ENCODE peak calls at places on chromosomes 6 and 20, in four cellular contexts. J is choroid plexus epithelial cell, S is H1, W is HCT116. G is an unnamed sample.

GRCh38 chr20:19815553-19815991 is 57.5 kb downstream of the RIN2 start:
- DNase-seq in J (peak), S (no peak), W (peak), G (peak)

GRCh38 chr20:48714764-48715163 is 113.0 kb downstream of the PREX1 start:
- DNase-seq in J (no peak), S (no peak), W (no peak), G (no peak)

GRCh38 chr6:9516207-9516606 is 898.7 kb downstream of the TFAP2A start:
- DNase-seq in J (peak), S (peak), W (peak), G (peak)

GRCh38 chr6:90038951-90039653 is 144.8 kb downstream of the GJA10 start:
- DNase-seq in J (no peak), S (no peak), W (no peak), G (no peak)

GRCh38 chr6:140174509-140174908 is 800.1 kb upstream of the CITED2 start:
- DNase-seq in J (peak), S (no peak), W (peak), G (peak)

GRCh38 chr6:150212745-150213144 is 69.9 kb downstream of the PPP1R14C start:
- DNase-seq in J (peak), S (no peak), W (no peak), G (peak)

GRCh38 chr6:40344566-40345185 is 242.5 kb downstream of the LRFN2 start:
- DNase-seq in J (no peak), S (peak), W (no peak), G (no peak)

GRCh38 chr6:42532038-42532669 is 31.7 kb upstream of the UBR2 start:
- DNase-seq in J (peak), S (no peak), W (peak), G (peak)

GRCh38 chr6:156775717-156776116 is 1.5 kb upstream of the ARID1B start:
- DNase-seq in J (no peak), S (no peak), W (no peak), G (peak)

GRCh38 chr6:143262859-143263258 is 187.6 kb downstream of the ADAT2 start:
- DNase-seq in J (no peak), S (no peak), W (no peak), G (no peak)

GRCh38 chr20:38114353-38114791 is 50.7 kb downstream of the TGM2 start:
- DNase-seq in J (peak), S (peak), W (no peak), G (peak)

GRCh38 chr6:5763871-5764270 is 242.9 kb downstream of the NRN1 start:
- DNase-seq in J (peak), S (no peak), W (no peak), G (peak)

GRCh38 chr20:44324343-44324742 is 12.5 kb upstream of the R3HDML start:
- DNase-seq in J (no peak), S (no peak), W (no peak), G (no peak)

DNA sequence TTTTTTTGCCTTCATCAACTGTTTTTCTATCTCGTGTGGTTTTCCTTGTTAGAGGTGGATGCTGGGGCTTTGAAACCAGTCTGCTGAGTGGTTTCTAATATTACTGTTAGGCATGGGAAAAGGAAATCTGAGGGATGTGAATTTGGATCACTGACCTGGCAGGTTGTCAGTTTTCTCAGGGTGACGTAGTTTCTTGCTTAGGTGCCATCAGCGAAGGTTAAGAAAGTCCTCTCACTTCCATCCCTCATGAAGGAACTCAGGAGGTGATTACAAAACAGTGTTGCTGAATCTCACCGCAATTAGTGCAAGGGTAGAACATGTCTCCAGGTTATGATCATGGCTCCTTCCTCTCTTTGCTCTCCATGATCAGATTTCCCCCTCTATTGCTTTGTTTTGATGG is 135.9 kb downstream of the SOX4 start:
- DNase-seq in J (no peak), S (peak), W (no peak), G (no peak)
- TF ChIP-seq CTCF in J (no peak), S (no peak), W (no peak), G (no peak)

GRCh38 chr20:10347066-10347465 is 87.0 kb downstream of the MKKS start:
- DNase-seq in J (no peak), S (no peak), W (no peak), G (peak)
- H3K4me3 ChIP-seq in J (no peak), S (no peak), W (no peak), G (no peak)

DNA sequence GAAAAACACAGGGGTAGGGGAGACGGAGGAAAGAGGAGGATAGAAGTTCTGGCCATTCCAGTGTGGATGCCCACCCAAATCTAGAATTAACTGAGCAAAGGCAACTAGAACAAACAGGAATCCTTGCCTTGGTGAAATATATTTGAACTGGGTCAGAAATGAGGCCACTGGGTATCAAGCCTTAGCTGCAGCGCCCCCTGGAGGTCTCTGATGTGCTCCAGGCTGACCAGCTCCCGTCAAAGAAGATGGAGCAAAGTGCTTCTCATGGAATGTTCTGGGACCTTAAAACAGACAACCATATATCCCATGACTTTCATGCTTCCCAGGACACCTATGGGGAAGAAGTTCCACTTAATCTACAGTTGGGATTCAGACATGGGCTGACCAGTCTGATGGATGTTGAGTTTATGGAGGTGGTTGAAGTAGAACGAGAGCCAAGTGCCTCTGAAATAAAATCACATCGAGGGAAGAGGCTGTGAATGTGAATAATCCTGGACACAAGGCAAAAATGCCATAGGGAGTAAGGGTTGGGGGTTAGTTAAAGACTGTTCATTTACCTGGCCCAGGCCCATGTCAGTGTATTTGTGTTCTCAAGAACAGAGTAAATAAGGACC is 50.4 kb downstream of the HLA-DPB1 start:
- DNase-seq in J (peak), S (peak), W (peak), G (peak)
- TF ChIP-seq CTCF in J (peak), S (peak), W (peak), G (peak)

GRCh38 chr6:31178143-31179041 is 7.9 kb upstream of the POU5F1 start:
- DNase-seq in J (peak), S (no peak), W (no peak), G (peak)

GRCh38 chr6:31175961-31176360 is 5.5 kb upstream of the POU5F1 start:
- DNase-seq in J (no peak), S (no peak), W (no peak), G (peak)

GRCh38 chr6:31180500-31180899 is 10.0 kb upstream of the POU5F1 start:
- DNase-seq in J (peak), S (peak), W (no peak), G (peak)

GRCh38 chr6:31179042-31179386 is 8.5 kb upstream of the POU5F1 start:
- DNase-seq in J (no peak), S (no peak), W (no peak), G (no peak)

GRCh38 chr6:31179896-31180295 is 9.4 kb upstream of the POU5F1 start:
- DNase-seq in J (no peak), S (no peak), W (no peak), G (no peak)
- H3K4me3 ChIP-seq in J (no peak), S (no peak), W (no peak), G (peak)

GRCh38 chr6:14758421-14759043 is 487.3 kb upstream of the JARID2 start:
- DNase-seq in J (no peak), S (no peak), W (no peak), G (no peak)
- TF ChIP-seq CTCF in J (no peak), S (no peak), W (no peak), G (no peak)

G was measured in cardiac fibroblast.